ENCODE peak calls at places on chromosomes 16 and 17, in ten cellular contexts. One of them, this sample, is unnamed.

GRCh38 chr16:75062135-75062943 is 54.2 kb downstream of the LDHD start:
- DNase-seq in neural crest cell: no peak
- DNase-seq in endodermal cell: no peak
- DNase-seq in tibial artery: no peak
- DNase-seq in lower lobe of right lung: no peak
- DNase-seq in choroid plexus epithelial cell: no peak
- DNase-seq in body of pancreas: peak; percentile 55
- DNase-seq in AG09309: no peak
- DNase-seq in cardiac fibroblast: peak; percentile 47
- DNase-seq in fibroblast of lung: peak; percentile 81
- DNase-seq in this sample: no peak

GRCh38 chr17:16911141-16911937 is 60.6 kb downstream of the TNFRSF13B start:
- DNase-seq in tibial artery: peak; percentile 11
- DNase-seq in endodermal cell: peak; percentile 42
- DNase-seq in neural crest cell: peak; percentile 25
- DNase-seq in lower lobe of right lung: peak; percentile 32
- DNase-seq in AG09309: no peak
- DNase-seq in choroid plexus epithelial cell: no peak
- DNase-seq in fibroblast of lung: no peak
- DNase-seq in cardiac fibroblast: peak; percentile 35
- DNase-seq in body of pancreas: no peak
- DNase-seq in this sample: no peak

GRCh38 chr16:88645455-88645854 is 5.4 kb downstream of the CYBA start:
- DNase-seq in body of pancreas: no peak
- DNase-seq in AG09309: no peak
- DNase-seq in cardiac fibroblast: no peak
- DNase-seq in choroid plexus epithelial cell: no peak
- DNase-seq in fibroblast of lung: no peak
- DNase-seq in endodermal cell: no peak
- DNase-seq in tibial artery: no peak
- DNase-seq in neural crest cell: no peak
- DNase-seq in lower lobe of right lung: no peak
- DNase-seq in this sample: no peak

GRCh38 chr17:74822329-74823175 is 37.1 kb downstream of the GRIN2C start:
- DNase-seq in tibial artery: peak; percentile 50
- DNase-seq in body of pancreas: no peak
- DNase-seq in fibroblast of lung: no peak
- DNase-seq in neural crest cell: no peak
- DNase-seq in cardiac fibroblast: no peak
- DNase-seq in choroid plexus epithelial cell: no peak
- DNase-seq in endodermal cell: no peak
- DNase-seq in AG09309: no peak
- DNase-seq in lower lobe of right lung: no peak
- DNase-seq in this sample: no peak

GRCh38 chr16:14398014-14398717 is 231.9 kb downstream of the PARN start:
- DNase-seq in tibial artery: no peak
- DNase-seq in lower lobe of right lung: no peak
- DNase-seq in fibroblast of lung: no peak
- DNase-seq in choroid plexus epithelial cell: no peak
- DNase-seq in cardiac fibroblast: no peak
- DNase-seq in body of pancreas: no peak
- DNase-seq in AG09309: no peak
- DNase-seq in neural crest cell: no peak
- DNase-seq in endodermal cell: no peak
- DNase-seq in this sample: no peak

GRCh38 chr17:42438600-42439567 is 15.8 kb upstream of the CAVIN1 start:
- DNase-seq in body of pancreas: peak; percentile 48
- DNase-seq in choroid plexus epithelial cell: peak; percentile 65
- DNase-seq in tibial artery: no peak
- DNase-seq in cardiac fibroblast: peak; percentile 55
- DNase-seq in endodermal cell: peak; percentile 82
- DNase-seq in neural crest cell: peak; percentile 25
- DNase-seq in lower lobe of right lung: peak; percentile 62
- DNase-seq in fibroblast of lung: no peak
- DNase-seq in AG09309: no peak
- DNase-seq in this sample: no peak

GRCh38 chr17:67421869-67422273 is 44.8 kb downstream of the PITPNC1 start:
- DNase-seq in choroid plexus epithelial cell: peak; percentile 47
- DNase-seq in neural crest cell: no peak
- DNase-seq in cardiac fibroblast: peak; percentile 99
- DNase-seq in tibial artery: no peak
- DNase-seq in AG09309: peak; percentile 82
- DNase-seq in body of pancreas: peak; percentile 84
- DNase-seq in lower lobe of right lung: no peak
- DNase-seq in endodermal cell: no peak
- DNase-seq in fibroblast of lung: peak; percentile 73
- DNase-seq in this sample: peak; percentile 87

GRCh38 chr17:30922235-30922993 is 669 bp downstream of the ADAP2 start:
- DNase-seq in lower lobe of right lung: peak; percentile 57
- DNase-seq in neural crest cell: no peak
- DNase-seq in choroid plexus epithelial cell: no peak
- DNase-seq in AG09309: no peak
- DNase-seq in fibroblast of lung: no peak
- DNase-seq in endodermal cell: peak; percentile 78
- DNase-seq in tibial artery: no peak
- DNase-seq in cardiac fibroblast: no peak
- DNase-seq in body of pancreas: peak; percentile 15
- DNase-seq in this sample: no peak

GRCh38 chr16:87926246-87927194 is 9.8 kb downstream of the CA5A start:
- DNase-seq in AG09309: no peak
- DNase-seq in choroid plexus epithelial cell: no peak
- DNase-seq in tibial artery: no peak
- DNase-seq in fibroblast of lung: no peak
- DNase-seq in endodermal cell: no peak
- DNase-seq in neural crest cell: no peak
- DNase-seq in body of pancreas: no peak
- DNase-seq in lower lobe of right lung: peak; percentile 84
- DNase-seq in cardiac fibroblast: no peak
- DNase-seq in this sample: no peak

GRCh38 chr17:67686246-67686645 is 31.5 kb upstream of the NOL11 start:
- DNase-seq in neural crest cell: no peak
- DNase-seq in tibial artery: no peak
- DNase-seq in body of pancreas: no peak
- DNase-seq in AG09309: no peak
- DNase-seq in choroid plexus epithelial cell: no peak
- DNase-seq in cardiac fibroblast: no peak
- DNase-seq in fibroblast of lung: no peak
- DNase-seq in endodermal cell: no peak
- DNase-seq in lower lobe of right lung: no peak
- DNase-seq in this sample: no peak

GRCh38 chr16:17633146-17633966 is 162.6 kb upstream of the XYLT1 start:
- DNase-seq in body of pancreas: no peak
- DNase-seq in tibial artery: no peak
- DNase-seq in endodermal cell: no peak
- DNase-seq in neural crest cell: no peak
- DNase-seq in AG09309: no peak
- DNase-seq in cardiac fibroblast: peak; percentile 5
- DNase-seq in choroid plexus epithelial cell: no peak
- DNase-seq in lower lobe of right lung: no peak
- DNase-seq in fibroblast of lung: no peak
- DNase-seq in this sample: peak; percentile 1

GRCh38 chr16:76583466-76583865 is 306.3 kb downstream of the CNTNAP4 start:
- DNase-seq in AG09309: no peak
- DNase-seq in choroid plexus epithelial cell: peak; percentile 0
- DNase-seq in fibroblast of lung: peak; percentile 20
- DNase-seq in endodermal cell: no peak
- DNase-seq in neural crest cell: no peak
- DNase-seq in cardiac fibroblast: peak; percentile 3
- DNase-seq in lower lobe of right lung: no peak
- DNase-seq in tibial artery: no peak
- DNase-seq in body of pancreas: peak; percentile 19
- DNase-seq in this sample: no peak

GRCh38 chr16:89404561-89404960 is 85.8 kb downstream of the ANKRD11 start:
- DNase-seq in fibroblast of lung: no peak
- DNase-seq in lower lobe of right lung: no peak
- DNase-seq in AG09309: no peak
- DNase-seq in choroid plexus epithelial cell: no peak
- DNase-seq in neural crest cell: no peak
- DNase-seq in cardiac fibroblast: no peak
- DNase-seq in endodermal cell: no peak
- DNase-seq in body of pancreas: peak; percentile 66
- DNase-seq in tibial artery: no peak
- DNase-seq in this sample: no peak

GRCh38 chr16:3641801-3642396 is 12.6 kb upstream of the DNASE1 start:
- DNase-seq in AG09309: no peak
- DNase-seq in endodermal cell: no peak
- DNase-seq in cardiac fibroblast: no peak
- DNase-seq in body of pancreas: no peak
- DNase-seq in choroid plexus epithelial cell: no peak
- DNase-seq in lower lobe of right lung: peak; percentile 9
- DNase-seq in neural crest cell: no peak
- DNase-seq in fibroblast of lung: no peak
- DNase-seq in tibial artery: no peak
- DNase-seq in this sample: no peak

GRCh38 chr17:35121315-35121714 is at the start of gene FNDC8:
- DNase-seq in fibroblast of lung: no peak
- DNase-seq in cardiac fibroblast: no peak
- DNase-seq in AG09309: no peak
- DNase-seq in tibial artery: no peak
- DNase-seq in endodermal cell: no peak
- DNase-seq in lower lobe of right lung: no peak
- DNase-seq in body of pancreas: no peak
- DNase-seq in neural crest cell: no peak
- DNase-seq in choroid plexus epithelial cell: no peak
- DNase-seq in this sample: no peak

DNA sequence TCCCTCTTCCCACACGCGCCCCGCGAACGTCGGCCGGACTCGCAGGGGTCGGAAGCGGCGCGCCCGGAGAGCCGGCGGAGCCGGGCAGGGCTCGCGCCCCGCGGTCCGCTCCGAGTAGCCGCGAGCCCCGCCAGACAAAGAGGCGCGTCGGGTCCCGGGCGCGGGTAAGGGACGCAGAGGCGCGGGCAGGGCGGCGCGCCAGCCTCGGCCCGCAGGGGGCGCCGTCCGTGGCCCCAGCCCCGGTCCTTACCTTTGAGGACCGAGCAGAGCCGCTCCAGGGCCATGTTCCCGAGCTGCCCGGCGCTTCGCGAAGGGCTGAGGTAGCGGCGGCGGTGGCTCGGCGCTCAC is 442 bp downstream of the NETO2 start:
- DNase-seq in fibroblast of lung: peak; percentile 62
- DNase-seq in AG09309: no peak
- DNase-seq in cardiac fibroblast: peak; percentile 71
- DNase-seq in endodermal cell: peak; percentile 93
- DNase-seq in body of pancreas: peak; percentile 42
- DNase-seq in neural crest cell: peak; percentile 68
- DNase-seq in lower lobe of right lung: peak; percentile 64
- DNase-seq in tibial artery: peak; percentile 26
- DNase-seq in choroid plexus epithelial cell: peak; percentile 68
- DNase-seq in this sample: peak; percentile 18
- TF ChIP-seq CTCF in fibroblast of lung: peak; percentile 32
- TF ChIP-seq CTCF in AG09309: peak; percentile 40
- TF ChIP-seq CTCF in cardiac fibroblast: no peak
- TF ChIP-seq CTCF in endodermal cell: peak; percentile 94
- TF ChIP-seq CTCF in body of pancreas: peak; percentile 14
- TF ChIP-seq CTCF in neural crest cell: peak; percentile 89
- TF ChIP-seq CTCF in lower lobe of right lung: peak; percentile 63
- TF ChIP-seq CTCF in tibial artery: peak; percentile 20
- TF ChIP-seq CTCF in choroid plexus epithelial cell: peak; percentile 38
- TF ChIP-seq CTCF in this sample: peak; percentile 88

DNA sequence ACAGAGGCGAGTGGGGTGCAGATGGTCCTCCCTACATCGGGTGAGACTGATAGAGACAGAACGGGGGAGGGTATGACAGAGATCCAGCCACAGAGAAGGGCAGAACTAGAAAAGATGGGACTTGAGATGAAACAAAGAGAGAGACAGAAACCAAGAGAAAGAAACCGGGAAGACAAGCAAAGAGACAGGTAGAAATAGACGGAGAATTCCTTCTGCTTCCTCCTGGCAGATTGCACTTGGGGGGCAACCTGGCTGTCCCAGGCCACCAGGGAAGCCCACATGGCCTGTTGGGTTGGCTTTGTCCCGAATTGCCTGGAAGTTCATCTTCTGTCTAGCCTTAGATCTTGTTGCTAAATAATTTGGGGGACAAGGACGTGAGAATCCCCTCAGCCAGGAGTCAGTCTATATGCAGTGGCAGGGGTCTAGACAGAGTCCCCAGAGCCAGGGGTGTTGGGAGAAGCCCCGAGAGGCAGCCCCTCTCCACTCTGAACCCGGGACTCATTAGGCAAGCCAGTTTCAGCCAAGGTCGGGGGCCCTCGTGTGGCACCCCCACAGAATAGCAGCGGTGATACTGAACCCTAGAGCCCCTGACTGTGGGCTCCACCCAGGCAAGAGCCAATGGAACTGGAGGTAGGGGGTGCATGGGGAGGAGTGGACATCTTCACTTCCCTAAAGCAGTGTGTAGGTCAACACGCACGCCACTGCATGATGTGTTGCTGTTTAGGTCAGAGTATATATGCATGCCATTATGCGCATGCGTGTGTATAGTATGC is 626 bp upstream of the TSPOAP1 start:
- DNase-seq in tibial artery: peak; percentile 53
- DNase-seq in endodermal cell: no peak
- DNase-seq in cardiac fibroblast: no peak
- DNase-seq in AG09309: no peak
- DNase-seq in fibroblast of lung: no peak
- DNase-seq in body of pancreas: peak; percentile 74
- DNase-seq in neural crest cell: no peak
- DNase-seq in lower lobe of right lung: peak; percentile 78
- DNase-seq in choroid plexus epithelial cell: no peak
- DNase-seq in this sample: no peak
- TF ChIP-seq CTCF in tibial artery: no peak
- TF ChIP-seq CTCF in endodermal cell: peak; percentile 33
- TF ChIP-seq CTCF in cardiac fibroblast: peak; percentile 2
- TF ChIP-seq CTCF in AG09309: peak; percentile 25
- TF ChIP-seq CTCF in fibroblast of lung: peak; percentile 28
- TF ChIP-seq CTCF in body of pancreas: no peak
- TF ChIP-seq CTCF in neural crest cell: no peak
- TF ChIP-seq CTCF in lower lobe of right lung: peak; percentile 42
- TF ChIP-seq CTCF in choroid plexus epithelial cell: peak; percentile 39
- TF ChIP-seq CTCF in this sample: peak; percentile 58

DNA sequence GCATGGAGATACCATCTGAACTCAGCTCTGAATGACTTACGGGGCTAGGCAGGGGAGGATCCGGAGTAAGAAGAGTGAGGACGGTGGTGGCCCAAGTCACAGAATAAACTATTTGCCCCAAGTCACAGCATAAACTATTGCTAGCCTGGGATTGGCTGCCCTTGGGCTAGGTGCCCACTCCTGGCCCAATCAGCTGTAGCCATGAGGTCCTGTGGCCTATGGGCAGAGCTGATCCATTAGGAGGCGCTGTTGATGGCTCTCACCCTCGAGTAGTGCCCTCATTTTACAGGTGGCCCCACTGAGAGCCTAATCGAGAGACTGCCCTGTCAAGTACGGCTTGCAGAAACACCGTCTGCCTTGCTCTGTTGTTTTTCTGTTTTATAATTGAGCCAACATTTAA is 62.3 kb upstream of the ZNF423 start:
- DNase-seq in cardiac fibroblast: no peak
- DNase-seq in neural crest cell: no peak
- DNase-seq in endodermal cell: peak; percentile 73
- DNase-seq in body of pancreas: no peak
- DNase-seq in AG09309: no peak
- DNase-seq in tibial artery: no peak
- DNase-seq in fibroblast of lung: no peak
- DNase-seq in choroid plexus epithelial cell: no peak
- DNase-seq in lower lobe of right lung: no peak
- DNase-seq in this sample: no peak
- TF ChIP-seq CTCF in cardiac fibroblast: no peak
- TF ChIP-seq CTCF in neural crest cell: no peak
- TF ChIP-seq CTCF in endodermal cell: peak; percentile 31
- TF ChIP-seq CTCF in body of pancreas: no peak
- TF ChIP-seq CTCF in AG09309: no peak
- TF ChIP-seq CTCF in tibial artery: no peak
- TF ChIP-seq CTCF in fibroblast of lung: no peak
- TF ChIP-seq CTCF in choroid plexus epithelial cell: no peak
- TF ChIP-seq CTCF in lower lobe of right lung: no peak
- TF ChIP-seq CTCF in this sample: no peak

GRCh38 chr16:84141143-84141670 is 3.8 kb downstream of the HSDL1 start:
- DNase-seq in lower lobe of right lung: no peak
- DNase-seq in body of pancreas: no peak
- DNase-seq in choroid plexus epithelial cell: no peak
- DNase-seq in fibroblast of lung: no peak
- DNase-seq in cardiac fibroblast: no peak
- DNase-seq in endodermal cell: no peak
- DNase-seq in tibial artery: no peak
- DNase-seq in AG09309: no peak
- DNase-seq in neural crest cell: no peak
- DNase-seq in this sample: no peak
- TF ChIP-seq CTCF in lower lobe of right lung: no peak
- TF ChIP-seq CTCF in body of pancreas: no peak
- TF ChIP-seq CTCF in choroid plexus epithelial cell: peak; percentile 26
- TF ChIP-seq CTCF in fibroblast of lung: no peak
- TF ChIP-seq CTCF in cardiac fibroblast: no peak
- TF ChIP-seq CTCF in endodermal cell: peak; percentile 71
- TF ChIP-seq CTCF in tibial artery: no peak
- TF ChIP-seq CTCF in AG09309: no peak
- TF ChIP-seq CTCF in neural crest cell: peak; percentile 28
- TF ChIP-seq CTCF in this sample: no peak

This sample was measured in HFFc6.